ENCODE peak calls at places on chromosome 4, in five cellular contexts. U is right lobe of liver, D is fibroblast of lung, G is GM12865, J is cardiac fibroblast. K is an unnamed sample.
A peak's percentile ranks its signal among the peaks of the same experiment; 100 is the strongest.

GRCh38 chr4:186760576-186760975 is 36.9 kb upstream of the FAT1 start:
- DNase-seq in D (peak; percentile 39), G (no peak), U (no peak), J (peak; percentile 88), K (peak; percentile 2)

GRCh38 chr4:101238706-101239105 is 108.6 kb downstream of the PPP3CA start:
- DNase-seq in U (no peak), J (peak; percentile 77), D (peak; percentile 81), G (no peak), K (peak; percentile 70)

GRCh38 chr4:84855774-84856173 is 110.7 kb downstream of the WDFY3 start:
- DNase-seq in U (no peak), G (no peak), J (peak; percentile 54), D (no peak), K (no peak)

GRCh38 chr4:69154021-69154420 is 57.7 kb downstream of the UGT2B7 start:
- DNase-seq in U (no peak), J (no peak), G (no peak), D (no peak), K (no peak)

GRCh38 chr4:15598644-15599043 is 56.5 kb downstream of the FBXL5 start:
- DNase-seq in G (no peak), J (peak; percentile 74), D (peak; percentile 49), U (no peak), K (peak; percentile 13)

GRCh38 chr4:185470503-185471195 is 884 bp downstream of the CCDC110 start:
- DNase-seq in D (peak; percentile 20), G (no peak), U (peak; percentile 82), J (peak; percentile 29), K (peak; percentile 23)

GRCh38 chr4:80831383-80832361 is 198.8 kb upstream of the BMP3 start:
- DNase-seq in G (no peak), D (peak; percentile 0), J (peak; percentile 1), U (no peak), K (peak; percentile 52)

GRCh38 chr4:2044542-2045517 is 14.3 kb upstream of the NAT8L start:
- DNase-seq in D (no peak), U (no peak), J (no peak), G (no peak), K (no peak)

GRCh38 chr4:21768349-21769310 is 179.9 kb downstream of the KCNIP4 start:
- DNase-seq in D (peak; percentile 73), J (peak; percentile 77), U (no peak), G (peak; percentile 43), K (peak; percentile 69)

GRCh38 chr4:25937801-25938200 is 23.8 kb downstream of the SMIM20 start:
- DNase-seq in U (no peak), G (peak; percentile 15), D (peak; percentile 67), J (peak; percentile 67), K (peak; percentile 90)

GRCh38 chr4:25936696-25937095 is 22.7 kb downstream of the SMIM20 start:
- DNase-seq in G (no peak), U (no peak), J (no peak), D (no peak), K (no peak)

GRCh38 chr4:25941441-25941840 is 27.4 kb downstream of the SMIM20 start:
- DNase-seq in D (no peak), U (no peak), J (no peak), G (no peak), K (no peak)

GRCh38 chr4:25938251-25939186 is 24.5 kb downstream of the SMIM20 start:
- DNase-seq in D (peak; percentile 87), J (peak; percentile 98), G (peak; percentile 86), U (no peak), K (peak; percentile 72)

GRCh38 chr4:25939330-25939729 is 25.3 kb downstream of the SMIM20 start:
- DNase-seq in U (no peak), J (peak; percentile 16), G (no peak), D (no peak), K (no peak)
- TF ChIP-seq CTCF in U (no peak), J (peak; percentile 23), G (no peak), D (no peak), K (peak; percentile 32)

GRCh38 chr4:6892190-6892908 is 17.3 kb upstream of the TBC1D14 start:
- DNase-seq in U (peak; percentile 88), D (peak; percentile 71), J (peak; percentile 65), G (no peak), K (peak; percentile 57)
- H3K4me3 ChIP-seq in U (no peak overlapping the region), D (no peak overlapping the region), J (no peak overlapping the region), G (no peak overlapping the region), K (no peak overlapping the region)

DNA sequence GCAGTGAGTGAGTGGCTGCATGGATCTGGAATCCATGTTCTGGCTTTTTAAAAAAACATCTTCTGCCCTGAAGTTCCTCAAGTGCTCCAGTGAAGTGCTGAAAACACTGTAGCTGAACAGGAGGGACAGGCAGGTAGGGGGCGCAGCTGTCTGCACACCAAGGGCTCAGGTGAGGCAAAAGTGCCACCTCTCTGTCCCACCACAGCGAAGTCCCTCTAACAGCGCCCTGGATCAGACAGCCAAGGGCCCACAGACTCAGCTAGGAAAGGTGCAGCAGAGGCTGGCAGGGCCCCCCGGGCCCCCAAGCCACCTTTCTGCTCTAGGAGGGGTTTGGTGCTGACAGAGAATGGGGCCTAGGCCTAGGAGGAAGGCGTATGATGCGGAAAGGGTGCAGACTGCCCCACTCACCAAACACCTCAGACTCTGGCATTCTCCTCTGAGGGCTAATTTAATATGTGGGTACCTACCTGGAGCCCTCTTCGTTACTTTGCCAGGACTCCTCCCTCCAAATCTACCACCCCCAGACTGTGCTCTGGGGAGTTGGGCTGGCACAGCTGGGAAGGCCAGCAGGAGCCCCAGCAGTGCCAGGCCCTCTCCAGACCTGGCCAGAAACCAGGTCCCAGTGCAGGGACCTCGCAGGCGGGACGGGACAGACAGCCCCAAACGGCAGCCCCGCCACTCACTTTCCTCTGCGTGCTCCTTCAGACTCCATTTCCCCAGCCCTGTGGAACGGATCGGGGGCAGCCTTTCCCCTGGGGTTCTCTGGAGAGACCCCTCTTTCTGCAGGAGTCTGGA is 73.7 kb downstream of the ENPP6 start:
- DNase-seq in U (no peak), J (no peak), D (no peak), G (peak; percentile 11), K (no peak)
- TF ChIP-seq CTCF in U (no peak), J (no peak), D (no peak), G (peak; percentile 14), K (no peak)

DNA sequence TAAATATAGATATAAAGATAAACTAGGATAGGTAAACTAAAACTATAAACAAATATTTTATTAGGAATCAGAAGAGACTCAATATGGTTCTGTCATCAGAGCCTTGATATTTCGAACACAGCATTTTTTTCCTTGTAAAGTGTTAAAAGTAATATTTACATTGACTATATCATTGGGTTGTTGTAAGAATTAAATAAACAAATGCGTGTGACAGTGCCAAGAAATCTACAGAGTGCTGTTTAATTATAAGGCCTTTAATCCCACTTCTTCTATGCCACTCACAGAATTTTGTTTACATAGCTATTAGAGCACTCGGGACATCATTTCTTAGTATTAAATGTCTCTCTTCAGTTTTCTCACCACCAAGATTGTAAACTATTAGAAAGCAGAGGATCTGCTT is 807.4 kb downstream of the FSTL5 start:
- DNase-seq in D (no peak), G (no peak), U (no peak), J (no peak), K (no peak)
- H3K4me3 ChIP-seq in D (no peak overlapping the region), G (no peak overlapping the region), U (no peak overlapping the region), J (no peak overlapping the region), K (no peak overlapping the region)

DNA sequence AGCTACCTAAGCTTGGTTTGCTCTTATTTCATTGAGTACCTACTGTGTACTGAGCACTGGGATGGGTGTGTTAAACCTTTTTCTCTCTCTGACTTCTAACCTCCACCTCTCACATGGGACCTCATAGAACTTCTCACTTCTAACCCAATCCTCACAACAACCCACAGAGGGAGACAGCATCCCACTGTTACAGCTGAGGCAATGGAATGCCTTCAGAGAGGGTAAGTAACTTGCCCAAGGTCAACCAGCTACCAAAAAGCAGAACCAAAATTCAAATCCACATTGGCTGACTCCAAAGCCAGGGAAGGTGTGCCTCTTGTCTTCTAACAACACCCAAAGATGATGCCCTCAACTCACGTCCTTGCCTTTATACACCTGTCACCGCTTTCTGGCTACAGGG is 5.4 kb downstream of the SEL1L3 start:
- DNase-seq in G (no peak), J (peak; percentile 29), D (no peak), U (no peak), K (no peak)
- TF ChIP-seq CTCF in G (no peak), J (peak; percentile 13), D (no peak), U (no peak), K (peak; percentile 19)

GRCh38 chr4:92091335-92091734 is 212.4 kb upstream of the GRID2 start:
- DNase-seq in G (peak; percentile 5), J (peak; percentile 12), U (no peak), D (no peak), K (no peak)

GRCh38 chr4:92090887-92091286 is 212.9 kb upstream of the GRID2 start:
- DNase-seq in J (no peak), G (no peak), U (no peak), D (no peak), K (no peak)
- H3K4me3 ChIP-seq in J (no peak overlapping the region), G (peak overlapping the region; percentile 8), U (no peak overlapping the region), D (no peak overlapping the region), K (no peak overlapping the region)

GRCh38 chr4:61890321-61890720 is 690.2 kb downstream of the ADGRL3 start:
- DNase-seq in D (no peak), J (no peak), U (no peak), G (no peak), K (no peak)
- TF ChIP-seq CTCF in D (no peak), J (no peak), U (no peak), G (no peak), K (no peak)

K was measured in fibroblast of the aortic adventitia.